ENCODE peak calls at places on chromosome 7, in ten cellular contexts. W is sigmoid colon, V is stomach, N is SK-N-SH, M is transverse colon, Q is HepG2, P is H1, X is esophagus muscularis mucosa, H is K562, F is upper lobe of left lung. R is an unnamed sample.
A peak's percentile ranks its signal among the peaks of the same experiment; 100 is the strongest.

GRCh38 chr7:1855396-1856160 is 185.5 kb downstream of the ELFN1 start:
- DNase-seq in H (no peak), F (peak; percentile 54), X (no peak), W (peak; percentile 45), N (no peak), P (no peak), V (no peak), M (peak; percentile 3), Q (no peak), R (peak; percentile 42)

GRCh38 chr7:23004247-23004520 is 9.7 kb downstream of the HYCC1 start:
- DNase-seq in F (no peak), W (no peak), M (no peak), Q (no peak), H (no peak), N (no peak), X (no peak), P (no peak), V (no peak), R (no peak)

GRCh38 chr7:94395141-94396041 is 696 bp downstream of the COL1A2 start:
- DNase-seq in N (peak; percentile 76), V (peak; percentile 28), X (no peak), P (no peak), M (peak; percentile 30), H (peak; percentile 84), W (peak; percentile 88), F (no peak), Q (peak; percentile 63), R (no peak)

GRCh38 chr7:159231017-159231416 is 86.3 kb upstream of the VIPR2 start:
- DNase-seq in W (no peak), H (no peak), N (no peak), P (no peak), V (no peak), X (peak; percentile 66), Q (no peak), F (peak; percentile 83), M (no peak), R (no peak)

GRCh38 chr7:85682819-85683218 is 496.0 kb upstream of the SEMA3D start:
- DNase-seq in W (no peak), N (no peak), M (no peak), H (no peak), V (no peak), Q (no peak), P (no peak), X (no peak), F (no peak), R (no peak)

GRCh38 chr7:137953692-137954470 is 48.0 kb downstream of the CREB3L2 start:
- DNase-seq in M (peak; percentile 43), N (no peak), X (no peak), Q (no peak), V (no peak), F (no peak), H (peak; percentile 53), W (no peak), P (no peak), R (no peak)

GRCh38 chr7:2521952-2522591 is 2.5 kb downstream of the LFNG start:
- DNase-seq in Q (no peak), M (peak; percentile 72), N (no peak), P (no peak), V (no peak), H (no peak), F (peak; percentile 85), X (no peak), W (no peak), R (no peak)

GRCh38 chr7:129950191-129950940 is 2.4 kb downstream of the UBE2H start:
- DNase-seq in P (no peak), V (no peak), X (no peak), F (no peak), N (peak; percentile 44), H (peak; percentile 9), M (no peak), Q (no peak), W (peak; percentile 54), R (no peak)

GRCh38 chr7:159031135-159031701 is 113.4 kb downstream of the VIPR2 start:
- DNase-seq in F (no peak), H (peak; percentile 50), Q (no peak), V (peak; percentile 30), X (peak; percentile 91), N (no peak), W (peak; percentile 77), M (peak; percentile 11), P (no peak), R (peak; percentile 77)

GRCh38 chr7:78041409-78041808 is 242.8 kb downstream of the PHTF2 start:
- DNase-seq in N (no peak), F (no peak), V (no peak), M (no peak), P (no peak), X (no peak), H (no peak), Q (no peak), W (no peak), R (no peak)

GRCh38 chr7:78510580-78511188 is 712.1 kb downstream of the PHTF2 start:
- DNase-seq in P (peak; percentile 41), V (peak; percentile 32), F (no peak), H (no peak), N (peak; percentile 57), W (no peak), M (peak; percentile 13), Q (peak; percentile 23), X (no peak), R (no peak)

GRCh38 chr7:101206665-101207042 is 5.8 kb upstream of the MOGAT3 start:
- DNase-seq in X (no peak), P (no peak), M (no peak), W (no peak), F (no peak), H (no peak), V (no peak), Q (no peak), N (no peak), R (no peak)

GRCh38 chr7:141956084-141956483 is 9.3 kb upstream of the CLEC5A start:
- DNase-seq in Q (no peak), N (no peak), P (no peak), X (no peak), M (no peak), W (no peak), F (no peak), H (no peak), V (no peak), R (no peak)

GRCh38 chr7:155881471-155882350 is 69.4 kb upstream of the SHH start:
- DNase-seq in W (peak; percentile 53), Q (no peak), M (no peak), V (peak; percentile 22), F (no peak), X (no peak), N (no peak), P (no peak), H (no peak), R (peak; percentile 69)
- TF ChIP-seq EP300 in W (no peak), Q (no peak), M (no peak), V (no peak), F (no peak), X (no peak), N (no peak), P (no peak), H (no peak), R (no peak)

GRCh38 chr7:6307762-6308161 is 35.3 kb upstream of the CYTH3 start:
- DNase-seq in F (no peak), V (no peak), X (no peak), N (no peak), Q (peak; percentile 35), M (no peak), H (no peak), P (no peak), W (no peak), R (no peak)

GRCh38 chr7:6305330-6305729 is 32.9 kb upstream of the CYTH3 start:
- DNase-seq in Q (peak; percentile 60), P (no peak), V (no peak), F (no peak), X (no peak), M (no peak), W (no peak), N (no peak), H (no peak), R (no peak)

GRCh38 chr7:6310594-6310993 is 38.2 kb upstream of the CYTH3 start:
- DNase-seq in W (no peak), P (no peak), M (no peak), X (no peak), V (no peak), Q (no peak), F (no peak), N (no peak), H (no peak), R (no peak)

DNA sequence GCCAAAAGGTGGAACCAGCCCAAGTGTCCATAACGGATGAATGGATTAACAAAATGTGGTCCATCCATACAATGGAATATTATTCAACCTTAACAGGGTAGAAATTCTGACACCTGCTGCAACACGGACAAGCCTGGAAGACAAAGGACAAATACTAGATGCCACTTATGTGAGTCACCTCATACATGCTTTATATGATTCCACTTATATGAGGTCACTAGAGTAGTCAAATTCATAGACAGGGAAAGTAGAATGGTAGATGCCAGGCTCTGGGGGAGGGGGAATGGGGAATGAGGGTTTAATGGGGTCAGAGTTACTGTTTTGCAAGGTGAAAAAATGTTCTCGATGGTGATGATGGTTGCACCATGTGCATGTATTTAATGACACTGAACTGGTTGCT is 34.0 kb upstream of the CYTH3 start:
- DNase-seq in N (no peak), P (no peak), M (no peak), W (no peak), V (no peak), F (no peak), Q (peak; percentile 72), H (no peak), X (no peak), R (no peak)
- TF ChIP-seq POLR2AphosphoS5 in N (no peak), P (no peak), M (no peak), W (no peak), V (no peak), F (no peak), Q (no peak), H (no peak), X (no peak), R (no peak)

DNA sequence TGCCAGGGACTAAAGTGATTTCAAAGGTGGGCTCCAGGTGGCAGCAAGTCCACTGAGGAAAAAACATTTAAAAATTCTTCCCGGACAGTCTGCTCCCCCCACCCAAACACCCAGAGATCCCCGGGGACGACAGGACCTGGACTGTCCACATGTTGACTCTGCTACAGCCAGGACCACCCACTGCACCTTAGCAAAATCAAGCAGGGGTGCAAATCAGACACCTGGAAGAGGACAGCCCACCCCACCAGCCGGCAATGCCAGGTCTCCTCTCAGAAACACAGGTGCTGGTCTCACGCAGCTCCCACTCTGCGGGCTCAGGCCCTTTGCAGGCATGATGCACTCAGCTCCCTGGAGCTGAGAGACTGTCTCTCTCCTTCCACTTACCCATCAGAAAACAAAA is 251.9 kb downstream of the TNS3 start:
- DNase-seq in M (no peak), X (peak; percentile 77), Q (no peak), W (no peak), N (no peak), H (no peak), P (no peak), F (peak; percentile 15), V (no peak), R (no peak)
- TF ChIP-seq EP300 in M (no peak), X (no peak), Q (no peak), W (no peak), N (no peak), H (no peak), P (no peak), F (no peak), V (no peak), R (no peak)

DNA sequence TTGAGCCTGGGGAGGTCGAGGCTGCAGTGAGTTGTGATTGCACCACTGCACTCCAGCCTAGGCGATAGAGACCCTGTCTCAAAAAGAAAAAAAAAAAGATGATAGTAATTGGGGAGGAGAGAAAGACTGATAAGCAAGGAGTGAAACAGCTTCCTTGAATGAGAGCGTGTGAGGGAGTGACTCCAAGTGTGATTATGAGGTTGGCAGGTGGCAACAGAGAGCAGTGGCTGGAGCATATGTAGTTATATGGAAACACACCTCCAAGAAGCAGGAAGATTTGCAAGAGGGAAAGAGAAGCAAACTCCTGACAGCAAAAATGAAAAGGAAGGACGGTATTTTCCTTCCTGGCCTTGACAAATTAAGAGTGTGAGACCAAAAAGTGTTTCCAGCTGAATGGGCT is 50.4 kb downstream of the VKORC1L1 start:
- DNase-seq in N (no peak), W (no peak), P (no peak), X (no peak), H (no peak), M (no peak), V (no peak), F (no peak), Q (no peak), R (no peak)
- TF ChIP-seq POLR2AphosphoS5 in N (no peak), W (no peak), P (no peak), X (no peak), H (no peak), M (no peak), V (no peak), F (no peak), Q (no peak), R (no peak)